ENCODE peak calls at places on chromosomes 1 and 21, in ten cellular contexts. One of them, this sample, is unnamed.

GRCh38 chr1:50633465-50633864 is 210.2 kb upstream of the DMRTA2 start:
- DNase-seq in PC-3: no peak
- DNase-seq in kidney: no peak
- DNase-seq in HCT116: no peak
- DNase-seq in CD8-positive, alpha-beta T cell: no peak
- DNase-seq in lung: no peak
- DNase-seq in body of pancreas: no peak
- DNase-seq in mammary epithelial cell: no peak
- DNase-seq in endodermal cell: no peak
- DNase-seq in uterus: no peak
- DNase-seq in this sample: no peak

GRCh38 chr1:240235521-240236288 is 144.0 kb downstream of the FMN2 start:
- DNase-seq in PC-3: peak; percentile 75
- DNase-seq in kidney: no peak
- DNase-seq in HCT116: no peak
- DNase-seq in CD8-positive, alpha-beta T cell: no peak
- DNase-seq in lung: no peak
- DNase-seq in body of pancreas: no peak
- DNase-seq in mammary epithelial cell: no peak
- DNase-seq in endodermal cell: no peak
- DNase-seq in uterus: no peak
- DNase-seq in this sample: no peak

GRCh38 chr1:47761974-47762373 is 235.2 kb downstream of the TRABD2B start:
- DNase-seq in PC-3: no peak
- DNase-seq in kidney: peak; percentile 31
- DNase-seq in HCT116: no peak
- DNase-seq in CD8-positive, alpha-beta T cell: no peak
- DNase-seq in lung: no peak
- DNase-seq in body of pancreas: no peak
- DNase-seq in mammary epithelial cell: no peak
- DNase-seq in endodermal cell: no peak
- DNase-seq in uterus: no peak
- DNase-seq in this sample: no peak

GRCh38 chr1:226867461-226868054 is 2.9 kb upstream of the PSEN2 start:
- DNase-seq in PC-3: peak; percentile 87
- DNase-seq in kidney: no peak
- DNase-seq in HCT116: no peak
- DNase-seq in CD8-positive, alpha-beta T cell: no peak
- DNase-seq in lung: no peak
- DNase-seq in body of pancreas: no peak
- DNase-seq in mammary epithelial cell: no peak
- DNase-seq in endodermal cell: peak; percentile 68
- DNase-seq in uterus: no peak
- DNase-seq in this sample: no peak

GRCh38 chr1:166164995-166165660 is 1.7 kb downstream of the FAM78B start:
- DNase-seq in PC-3: no peak
- DNase-seq in kidney: peak; percentile 80
- DNase-seq in HCT116: no peak
- DNase-seq in CD8-positive, alpha-beta T cell: no peak
- DNase-seq in lung: no peak
- DNase-seq in body of pancreas: peak; percentile 48
- DNase-seq in mammary epithelial cell: peak; percentile 60
- DNase-seq in endodermal cell: peak; percentile 92
- DNase-seq in uterus: peak; percentile 44
- DNase-seq in this sample: no peak

GRCh38 chr1:160340146-160340545 is 2.9 kb downstream of the COPA start:
- DNase-seq in PC-3: no peak
- DNase-seq in kidney: no peak
- DNase-seq in HCT116: no peak
- DNase-seq in CD8-positive, alpha-beta T cell: no peak
- DNase-seq in lung: no peak
- DNase-seq in body of pancreas: no peak
- DNase-seq in mammary epithelial cell: no peak
- DNase-seq in endodermal cell: no peak
- DNase-seq in uterus: no peak
- DNase-seq in this sample: no peak

GRCh38 chr1:228006793-228007053 is at the start of gene WNT3A:
- DNase-seq in PC-3: no peak
- DNase-seq in kidney: no peak
- DNase-seq in HCT116: no peak
- DNase-seq in CD8-positive, alpha-beta T cell: no peak
- DNase-seq in lung: no peak
- DNase-seq in body of pancreas: no peak
- DNase-seq in mammary epithelial cell: no peak
- DNase-seq in endodermal cell: no peak
- DNase-seq in uterus: no peak
- DNase-seq in this sample: no peak

GRCh38 chr21:44865561-44866280 is 7.8 kb downstream of the PTTG1IP start:
- DNase-seq in PC-3: peak; percentile 43
- DNase-seq in kidney: peak; percentile 31
- DNase-seq in HCT116: no peak
- DNase-seq in CD8-positive, alpha-beta T cell: no peak
- DNase-seq in lung: no peak
- DNase-seq in body of pancreas: no peak
- DNase-seq in mammary epithelial cell: no peak
- DNase-seq in endodermal cell: no peak
- DNase-seq in uterus: no peak
- DNase-seq in this sample: no peak

GRCh38 chr1:78165816-78166215 is 120.0 kb downstream of the GIPC2 start:
- DNase-seq in PC-3: peak; percentile 59
- DNase-seq in kidney: no peak
- DNase-seq in HCT116: no peak
- DNase-seq in CD8-positive, alpha-beta T cell: no peak
- DNase-seq in lung: no peak
- DNase-seq in body of pancreas: no peak
- DNase-seq in mammary epithelial cell: no peak
- DNase-seq in endodermal cell: no peak
- DNase-seq in uterus: no peak
- DNase-seq in this sample: no peak

GRCh38 chr21:15164678-15165303 is 100.0 kb upstream of the NRIP1 start:
- DNase-seq in PC-3: peak; percentile 29
- DNase-seq in kidney: no peak
- DNase-seq in HCT116: no peak
- DNase-seq in CD8-positive, alpha-beta T cell: no peak
- DNase-seq in lung: no peak
- DNase-seq in body of pancreas: no peak
- DNase-seq in mammary epithelial cell: peak; percentile 79
- DNase-seq in endodermal cell: no peak
- DNase-seq in uterus: no peak
- DNase-seq in this sample: no peak

DNA sequence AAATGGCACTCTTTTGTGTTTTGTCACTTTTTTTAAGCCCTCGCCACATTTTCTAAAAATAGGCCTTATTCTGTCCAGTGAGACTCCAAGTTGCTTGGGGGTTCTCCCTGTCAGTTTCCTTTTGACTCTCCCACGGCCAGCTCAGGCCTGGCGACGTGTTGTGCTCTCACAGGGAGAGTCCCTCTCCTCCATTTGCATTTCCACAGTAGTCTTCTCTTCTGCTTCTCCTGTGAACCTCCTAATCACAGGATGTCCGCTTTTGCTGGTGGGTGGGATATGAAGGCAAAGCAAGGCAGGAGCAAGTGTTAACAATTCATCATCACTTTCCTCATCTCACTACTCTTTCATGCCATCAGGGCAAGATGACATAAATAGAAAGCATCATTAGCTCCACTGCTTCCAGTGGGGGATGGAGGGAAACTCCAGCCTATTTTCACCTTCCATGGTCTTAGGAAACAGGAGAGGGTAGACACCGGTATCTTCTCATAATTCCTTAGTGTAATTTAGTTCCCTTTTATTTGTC is 99.8 kb downstream of the INTS7 start:
- DNase-seq in PC-3: no peak
- DNase-seq in kidney: no peak
- DNase-seq in HCT116: no peak
- DNase-seq in CD8-positive, alpha-beta T cell: no peak
- DNase-seq in lung: no peak
- DNase-seq in body of pancreas: no peak
- DNase-seq in mammary epithelial cell: no peak
- DNase-seq in endodermal cell: no peak
- DNase-seq in uterus: no peak
- DNase-seq in this sample: no peak
- H3K4me3 ChIP-seq in PC-3: no peak overlapping the region
- H3K4me3 ChIP-seq in kidney: no peak overlapping the region
- H3K4me3 ChIP-seq in HCT116: no peak overlapping the region
- H3K4me3 ChIP-seq in CD8-positive, alpha-beta T cell: no peak overlapping the region
- H3K4me3 ChIP-seq in lung: no peak overlapping the region
- H3K4me3 ChIP-seq in body of pancreas: no peak overlapping the region
- H3K4me3 ChIP-seq in mammary epithelial cell: no peak overlapping the region
- H3K4me3 ChIP-seq in endodermal cell: no peak overlapping the region
- H3K4me3 ChIP-seq in uterus: no peak overlapping the region
- H3K4me3 ChIP-seq in this sample: no peak overlapping the region

DNA sequence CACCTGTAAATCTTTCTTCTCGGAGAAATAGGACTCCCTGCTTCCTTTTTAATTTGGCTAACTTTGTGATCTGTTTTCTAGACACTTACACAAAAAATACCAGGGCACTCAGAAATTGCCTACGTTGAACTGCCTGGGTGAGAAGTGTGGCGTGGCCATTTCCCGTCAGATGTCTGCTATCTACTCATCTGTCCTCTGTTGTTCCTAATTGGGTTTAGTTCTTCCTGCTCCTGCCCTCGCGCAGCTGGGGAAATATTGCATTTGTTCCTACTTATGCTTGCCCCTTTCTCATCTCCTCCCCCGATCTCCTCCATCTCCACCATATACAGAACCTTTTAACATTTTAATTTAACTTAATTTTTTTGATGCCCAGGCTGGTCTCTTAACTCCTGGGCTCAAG is 55.1 kb downstream of the CD58 start:
- DNase-seq in PC-3: no peak
- DNase-seq in kidney: no peak
- DNase-seq in HCT116: no peak
- DNase-seq in CD8-positive, alpha-beta T cell: no peak
- DNase-seq in lung: no peak
- DNase-seq in body of pancreas: peak; percentile 20
- DNase-seq in mammary epithelial cell: no peak
- DNase-seq in endodermal cell: no peak
- DNase-seq in uterus: no peak
- DNase-seq in this sample: no peak
- H3K27ac ChIP-seq in PC-3: peak overlapping the region; percentile 98
- H3K27ac ChIP-seq in kidney: no peak overlapping the region
- H3K27ac ChIP-seq in HCT116: no peak overlapping the region
- H3K27ac ChIP-seq in CD8-positive, alpha-beta T cell: peak overlapping the region; percentile 50
- H3K27ac ChIP-seq in lung: no peak overlapping the region
- H3K27ac ChIP-seq in body of pancreas: no peak overlapping the region
- H3K27ac ChIP-seq in mammary epithelial cell: no peak overlapping the region
- H3K27ac ChIP-seq in endodermal cell: no peak overlapping the region
- H3K27ac ChIP-seq in uterus: no peak overlapping the region
- H3K27ac ChIP-seq in this sample: no peak overlapping the region

DNA sequence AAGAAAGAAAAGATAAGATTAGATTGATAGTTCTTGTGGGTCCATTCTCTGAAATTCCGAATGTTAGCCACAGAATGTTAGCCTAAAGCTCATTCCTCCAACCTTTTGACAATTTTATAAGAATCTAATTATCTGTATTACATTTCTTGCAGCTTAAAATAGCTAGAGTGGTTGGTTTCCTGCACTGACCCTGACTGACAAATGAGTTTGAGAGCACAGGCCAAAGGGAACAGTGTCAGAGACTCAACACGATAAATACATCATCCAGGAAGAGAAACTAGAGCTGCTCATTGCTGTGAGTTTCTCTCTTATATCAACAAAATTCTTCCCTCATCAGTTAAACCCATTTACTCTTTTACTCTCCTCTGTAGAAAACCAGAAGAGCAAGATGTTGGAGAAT is 82.1 kb upstream of the PPM1J start:
- DNase-seq in PC-3: no peak
- DNase-seq in kidney: no peak
- DNase-seq in HCT116: no peak
- DNase-seq in CD8-positive, alpha-beta T cell: no peak
- DNase-seq in lung: no peak
- DNase-seq in body of pancreas: no peak
- DNase-seq in mammary epithelial cell: no peak
- DNase-seq in endodermal cell: no peak
- DNase-seq in uterus: no peak
- DNase-seq in this sample: no peak
- TF ChIP-seq CTCF in PC-3: no peak
- TF ChIP-seq CTCF in kidney: no peak
- TF ChIP-seq CTCF in HCT116: no peak
- TF ChIP-seq CTCF in CD8-positive, alpha-beta T cell: no peak
- TF ChIP-seq CTCF in lung: no peak
- TF ChIP-seq CTCF in body of pancreas: no peak
- TF ChIP-seq CTCF in mammary epithelial cell: no peak
- TF ChIP-seq CTCF in endodermal cell: no peak
- TF ChIP-seq CTCF in uterus: no peak
- TF ChIP-seq CTCF in this sample: no peak

GRCh38 chr1:107622975-107623374 is 342.0 kb downstream of the VAV3 start:
- DNase-seq in PC-3: peak; percentile 27
- DNase-seq in kidney: no peak
- DNase-seq in HCT116: no peak
- DNase-seq in CD8-positive, alpha-beta T cell: no peak
- DNase-seq in lung: no peak
- DNase-seq in body of pancreas: no peak
- DNase-seq in mammary epithelial cell: peak; percentile 61
- DNase-seq in endodermal cell: no peak
- DNase-seq in uterus: no peak
- DNase-seq in this sample: no peak

GRCh38 chr1:107625405-107626029 is 339.5 kb downstream of the VAV3 start:
- DNase-seq in PC-3: no peak
- DNase-seq in kidney: no peak
- DNase-seq in HCT116: no peak
- DNase-seq in CD8-positive, alpha-beta T cell: no peak
- DNase-seq in lung: no peak
- DNase-seq in body of pancreas: no peak
- DNase-seq in mammary epithelial cell: no peak
- DNase-seq in endodermal cell: no peak
- DNase-seq in uterus: no peak
- DNase-seq in this sample: no peak

GRCh38 chr1:107620753-107621152 is 344.2 kb downstream of the VAV3 start:
- DNase-seq in PC-3: no peak
- DNase-seq in kidney: no peak
- DNase-seq in HCT116: no peak
- DNase-seq in CD8-positive, alpha-beta T cell: no peak
- DNase-seq in lung: no peak
- DNase-seq in body of pancreas: no peak
- DNase-seq in mammary epithelial cell: no peak
- DNase-seq in endodermal cell: no peak
- DNase-seq in uterus: no peak
- DNase-seq in this sample: no peak

GRCh38 chr1:107622540-107622939 is 342.4 kb downstream of the VAV3 start:
- DNase-seq in PC-3: no peak
- DNase-seq in kidney: no peak
- DNase-seq in HCT116: no peak
- DNase-seq in CD8-positive, alpha-beta T cell: no peak
- DNase-seq in lung: no peak
- DNase-seq in body of pancreas: no peak
- DNase-seq in mammary epithelial cell: no peak
- DNase-seq in endodermal cell: no peak
- DNase-seq in uterus: no peak
- DNase-seq in this sample: no peak

DNA sequence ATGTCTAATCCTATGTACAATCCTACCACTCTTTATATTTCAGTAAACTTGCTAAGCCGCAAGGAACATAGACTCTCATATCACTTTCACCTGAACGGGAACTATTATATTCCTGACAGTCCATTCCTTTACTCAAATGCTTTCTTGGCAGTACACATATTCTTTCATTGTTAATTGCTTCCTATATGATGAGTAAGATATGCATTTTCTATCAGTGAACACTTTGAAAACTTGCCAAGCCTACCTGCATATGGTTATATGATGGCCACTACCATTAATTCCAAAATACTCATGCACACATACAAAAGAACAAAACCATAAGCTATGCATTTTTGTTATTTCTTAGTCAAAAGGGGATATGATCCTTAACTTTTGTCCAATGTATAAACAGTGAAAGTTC is 341.5 kb downstream of the VAV3 start:
- DNase-seq in PC-3: peak; percentile 39
- DNase-seq in kidney: no peak
- DNase-seq in HCT116: no peak
- DNase-seq in CD8-positive, alpha-beta T cell: no peak
- DNase-seq in lung: no peak
- DNase-seq in body of pancreas: no peak
- DNase-seq in mammary epithelial cell: no peak
- DNase-seq in endodermal cell: no peak
- DNase-seq in uterus: no peak
- DNase-seq in this sample: no peak
- H3K4me3 ChIP-seq in PC-3: no peak overlapping the region
- H3K4me3 ChIP-seq in kidney: no peak overlapping the region
- H3K4me3 ChIP-seq in HCT116: no peak overlapping the region
- H3K4me3 ChIP-seq in CD8-positive, alpha-beta T cell: no peak overlapping the region
- H3K4me3 ChIP-seq in lung: no peak overlapping the region
- H3K4me3 ChIP-seq in body of pancreas: no peak overlapping the region
- H3K4me3 ChIP-seq in mammary epithelial cell: no peak overlapping the region
- H3K4me3 ChIP-seq in endodermal cell: no peak overlapping the region
- H3K4me3 ChIP-seq in uterus: no peak overlapping the region
- H3K4me3 ChIP-seq in this sample: no peak overlapping the region

This sample was measured in AG04450.